ENCODE peak calls at places on chromosomes 12 and 14, in nine cellular contexts. L, Z, K, G, V, H, C, O and A are unnamed samples.

GRCh38 chr12:111434680-111435338 is 29.1 kb downstream of the SH2B3 start:
- DNase-seq in O (peak), H (peak), K (peak), Z (peak), V (peak), C (no peak), L (no peak), G (peak), A (peak)

GRCh38 chr12:7061138-7061537 is 620 bp downstream of the C1S start:
- DNase-seq in C (no peak), V (peak), H (no peak), Z (no peak), O (no peak), L (no peak), K (no peak), G (no peak), A (no peak)

GRCh38 chr12:5889381-5890047 is 55.5 kb downstream of the ANO2 start:
- DNase-seq in Z (no peak), H (peak), K (no peak), C (no peak), G (no peak), O (no peak), V (no peak), L (no peak), A (no peak)

GRCh38 chr12:112340983-112341840 is 41.0 kb downstream of the HECTD4 start:
- DNase-seq in C (no peak), Z (no peak), V (no peak), O (no peak), G (no peak), K (no peak), H (no peak), L (no peak), A (no peak)

GRCh38 chr12:130014485-130014807 is 110.6 kb upstream of the TMEM132D start:
- DNase-seq in Z (no peak), V (no peak), O (peak), K (no peak), G (no peak), L (no peak), C (peak), H (no peak), A (no peak)

GRCh38 chr12:85920324-85920947 is 46.3 kb downstream of the NTS start:
- DNase-seq in L (no peak), H (peak), C (no peak), K (peak), V (no peak), G (peak), O (peak), Z (no peak), A (peak)

GRCh38 chr14:31270196-31270772 is 62.7 kb upstream of the HECTD1 start:
- DNase-seq in C (no peak), O (peak), Z (no peak), K (no peak), V (no peak), L (no peak), G (no peak), H (peak), A (no peak)

GRCh38 chr14:68937790-68938514 is 41.1 kb downstream of the ACTN1 start:
- DNase-seq in L (no peak), K (no peak), Z (peak), C (no peak), O (no peak), G (no peak), H (no peak), V (peak), A (no peak)

GRCh38 chr12:22321018-22321605 is 13.4 kb downstream of the ST8SIA1 start:
- DNase-seq in V (no peak), O (no peak), K (no peak), H (no peak), L (no peak), C (no peak), Z (no peak), G (no peak), A (no peak)

GRCh38 chr12:124053855-124054254 is 80.8 kb downstream of the ZNF664 start:
- DNase-seq in G (peak), V (peak), C (peak), Z (peak), O (no peak), H (peak), K (no peak), L (no peak), A (no peak)

GRCh38 chr14:45252356-45253069 is 489 bp downstream of the MIS18BP1 start:
- DNase-seq in H (peak), V (no peak), G (no peak), Z (no peak), C (peak), L (no peak), O (peak), K (no peak), A (peak)

GRCh38 chr12:105228494-105228893 is 7.5 kb downstream of the APPL2 start:
- DNase-seq in V (no peak), H (no peak), K (peak), G (peak), O (no peak), Z (no peak), C (no peak), L (no peak), A (no peak)

GRCh38 chr14:68079941-68080697 is 260.5 kb downstream of the RAD51B start:
- DNase-seq in K (no peak), Z (no peak), L (no peak), G (no peak), V (no peak), O (no peak), C (no peak), H (no peak), A (no peak)

GRCh38 chr12:75579552-75579951 is 68.1 kb upstream of the KRR1 start:
- DNase-seq in K (no peak), H (no peak), O (no peak), G (no peak), L (no peak), V (no peak), Z (no peak), C (no peak), A (no peak)

GRCh38 chr12:106303202-106303820 is 778 bp downstream of the TCP11L2 start:
- DNase-seq in C (peak), H (peak), K (peak), O (peak), G (peak), Z (peak), V (peak), L (peak), A (peak)

GRCh38 chr12:125492354-125493270 is 427.4 kb downstream of the AACS start:
- DNase-seq in G (no peak), V (no peak), K (no peak), O (no peak), C (no peak), Z (no peak), H (no peak), L (no peak), A (no peak)
- TF ChIP-seq CTCF in G (no peak), V (no peak), K (no peak), O (no peak), C (no peak), Z (no peak), H (no peak), L (no peak), A (no peak)

GRCh38 chr14:77140937-77141591 is 527 bp downstream of the ZDHHC22 start:
- DNase-seq in H (no peak), Z (no peak), C (peak), O (no peak), V (no peak), G (peak), K (no peak), L (no peak), A (no peak)
- TF ChIP-seq CTCF in H (no peak), Z (peak), C (peak), O (peak), V (peak), G (no peak), K (no peak), L (peak), A (peak)

GRCh38 chr14:103141117-103141796 is 18.0 kb downstream of the TNFAIP2 start:
- DNase-seq in C (no peak), H (peak), K (peak), V (no peak), L (no peak), O (peak), Z (no peak), G (peak), A (no peak)
- TF ChIP-seq CTCF in C (peak), H (peak), K (peak), V (peak), L (peak), O (peak), Z (peak), G (peak), A (peak)

GRCh38 chr14:37116933-37117844 is 55.2 kb downstream of the SLC25A21 start:
- DNase-seq in K (no peak), Z (no peak), L (no peak), O (peak), C (no peak), G (no peak), H (no peak), V (no peak), A (no peak)
- TF ChIP-seq CTCF in K (no peak), Z (no peak), L (peak), O (peak), C (peak), G (no peak), H (peak), V (no peak), A (no peak)

DNA sequence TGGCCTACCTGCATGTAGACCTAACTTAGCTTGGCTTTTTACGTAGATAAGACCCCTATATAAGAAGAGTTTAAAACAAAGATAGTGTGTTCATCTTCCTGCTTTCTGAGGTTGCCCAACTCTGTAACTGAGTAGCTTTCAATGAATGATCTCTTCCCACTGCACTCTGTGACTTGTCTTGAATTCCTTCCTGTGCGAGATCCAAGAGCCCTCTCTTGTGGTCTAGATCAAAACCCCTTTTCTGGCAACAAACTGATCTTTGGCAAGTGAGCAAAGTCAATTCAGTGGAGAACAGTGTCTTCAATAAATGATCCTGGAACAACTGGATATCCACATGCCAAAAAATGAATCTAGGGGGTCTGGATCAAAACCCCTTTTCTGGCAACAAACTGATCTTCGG is 8.4 kb downstream of the CFAP54 start:
- DNase-seq in O (no peak), V (no peak), C (no peak), G (no peak), H (no peak), Z (no peak), K (no peak), L (no peak), A (no peak)
- TF ChIP-seq CTCF in O (no peak), V (no peak), C (no peak), G (no peak), H (no peak), Z (no peak), K (no peak), L (no peak), A (no peak)

GRCh38 chr12:2733493-2734252 is 61.1 kb upstream of the FKBP4 start:
- DNase-seq in C (no peak), L (no peak), K (no peak), H (no peak), G (no peak), V (no peak), Z (no peak), O (no peak), A (no peak)
- TF ChIP-seq CTCF in C (no peak), L (no peak), K (no peak), H (no peak), G (no peak), V (no peak), Z (peak), O (no peak), A (no peak)